ENCODE peak calls at places on chromosomes 1 and 21, in seven cellular contexts. S, P, Z, M, H, C and D are unnamed samples.

GRCh38 chr1:85188530-85188929 is 12.3 kb downstream of the SYDE2 start:
- DNase-seq in S (no peak), P (no peak), Z (peak), M (no peak), H (no peak), C (no peak), D (no peak)

GRCh38 chr1:193553562-193553961 is 367.1 kb upstream of the B3GALT2 start:
- DNase-seq in S (no peak), P (no peak), Z (no peak), M (no peak), H (no peak), C (no peak), D (no peak)

GRCh38 chr1:82227696-82228095 is 427.0 kb downstream of the ADGRL2 start:
- DNase-seq in S (no peak), P (peak), Z (peak), M (peak), H (peak), C (no peak), D (no peak)

GRCh38 chr1:156912861-156913808 is 7.3 kb upstream of the LRRC71 start:
- DNase-seq in S (no peak), P (no peak), Z (no peak), M (no peak), H (no peak), C (no peak), D (no peak)

GRCh38 chr21:41953249-41953830 is 478 bp downstream of the C2CD2 start:
- DNase-seq in S (peak), P (no peak), Z (no peak), M (peak), H (no peak), C (no peak), D (no peak)

GRCh38 chr1:4602536-4603316 is 51.7 kb upstream of the AJAP1 start:
- DNase-seq in S (no peak), P (no peak), Z (no peak), M (no peak), H (no peak), C (no peak), D (no peak)

GRCh38 chr21:45224189-45224938 is 63.3 kb downstream of the POFUT2 start:
- DNase-seq in S (no peak), P (no peak), Z (no peak), M (no peak), H (no peak), C (no peak), D (no peak)

GRCh38 chr1:87202922-87203655 is 125.6 kb upstream of the LMO4 start:
- DNase-seq in S (no peak), P (no peak), Z (no peak), M (no peak), H (no peak), C (no peak), D (no peak)

GRCh38 chr1:66443793-66444192 is 90.2 kb upstream of the SGIP1 start:
- DNase-seq in S (no peak), P (peak), Z (no peak), M (no peak), H (no peak), C (no peak), D (no peak)

GRCh38 chr1:5810131-5810530 is 182.1 kb downstream of the NPHP4 start:
- DNase-seq in S (no peak), P (no peak), Z (no peak), M (no peak), H (no peak), C (no peak), D (no peak)

GRCh38 chr1:98669355-98670296 is 8.1 kb downstream of the SNX7 start:
- DNase-seq in S (no peak), P (no peak), Z (no peak), M (no peak), H (no peak), C (no peak), D (no peak)

GRCh38 chr21:44331650-44332306 is 7.4 kb downstream of the CFAP410 start:
- DNase-seq in S (peak), P (peak), Z (no peak), M (no peak), H (no peak), C (no peak), D (no peak)

GRCh38 chr1:205595861-205596260 is 36.0 kb downstream of the ELK4 start:
- DNase-seq in S (no peak), P (no peak), Z (peak), M (peak), H (no peak), C (no peak), D (no peak)

GRCh38 chr1:24898909-24899439 is 31.1 kb downstream of the RUNX3 start:
- DNase-seq in S (no peak), P (no peak), Z (no peak), M (no peak), H (no peak), C (peak), D (no peak)

GRCh38 chr1:232968396-232968795 is 18.0 kb downstream of the NTPCR start:
- DNase-seq in S (peak), P (no peak), Z (no peak), M (no peak), H (no peak), C (no peak), D (no peak)

GRCh38 chr1:192802406-192802805 is 6.4 kb upstream of the RGS2 start:
- DNase-seq in S (no peak), P (no peak), Z (peak), M (peak), H (no peak), C (no peak), D (no peak)

GRCh38 chr1:186404454-186405051 is 28.9 kb downstream of the ODR4 start:
- DNase-seq in S (no peak), P (peak), Z (peak), M (peak), H (no peak), C (no peak), D (no peak)

GRCh38 chr1:49293016-49293415 is 516.3 kb upstream of the BEND5 start:
- DNase-seq in S (no peak), P (no peak), Z (no peak), M (no peak), H (no peak), C (no peak), D (no peak)

GRCh38 chr21:35686156-35686555 is 374.2 kb downstream of the SETD4 start:
- DNase-seq in S (no peak), P (no peak), Z (no peak), M (no peak), H (no peak), C (no peak), D (no peak)

GRCh38 chr1:32684167-32684811 is 18.3 kb downstream of the SYNC start:
- DNase-seq in S (no peak), P (peak), Z (no peak), M (peak), H (peak), C (no peak), D (no peak)
- TF ChIP-seq CTCF in S (no peak), P (no peak), Z (no peak), M (no peak), H (no peak), C (no peak), D (no peak)

GRCh38 chr1:196598902-196599301 is 9.3 kb downstream of the KCNT2 start:
- DNase-seq in S (peak), P (no peak), Z (no peak), M (no peak), H (no peak), C (no peak), D (no peak)
- TF ChIP-seq CTCF in S (no peak), P (no peak), Z (no peak), M (no peak), H (no peak), C (no peak), D (no peak)

DNA sequence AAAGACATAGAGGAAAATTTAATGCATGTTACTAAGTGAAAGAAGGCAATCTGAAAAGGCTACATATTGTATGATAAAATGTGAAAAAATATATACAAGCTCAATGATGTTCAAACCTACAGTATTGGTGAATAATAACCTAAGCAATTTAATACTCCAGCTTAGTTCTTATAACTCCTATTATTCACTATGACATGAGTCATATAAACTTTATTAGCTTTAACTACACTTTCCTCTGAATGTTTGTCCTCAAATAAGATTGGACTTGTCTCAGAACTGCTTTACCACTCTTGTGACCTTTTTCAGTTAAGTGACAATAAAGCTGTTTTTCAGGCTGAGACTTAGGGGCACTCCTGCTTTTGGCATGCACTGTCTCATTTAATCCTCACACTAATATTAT is 50.9 kb downstream of the CNST start:
- DNase-seq in S (no peak), P (no peak), Z (peak), M (no peak), H (no peak), C (no peak), D (no peak)
- TF ChIP-seq CTCF in S (no peak), P (no peak), Z (no peak), M (no peak), H (no peak), C (no peak), D (no peak)

GRCh38 chr1:184237588-184237987 is 149.2 kb upstream of the C1orf21 start:
- DNase-seq in S (no peak), P (no peak), Z (no peak), M (no peak), H (no peak), C (no peak), D (no peak)

GRCh38 chr1:184241446-184241845 is 145.4 kb upstream of the C1orf21 start:
- DNase-seq in S (no peak), P (no peak), Z (no peak), M (no peak), H (no peak), C (no peak), D (no peak)

GRCh38 chr1:184244962-184245361 is 141.9 kb upstream of the C1orf21 start:
- DNase-seq in S (no peak), P (no peak), Z (no peak), M (no peak), H (no peak), C (no peak), D (no peak)

GRCh38 chr1:184242507-184242943 is 144.3 kb upstream of the C1orf21 start:
- DNase-seq in S (peak), P (peak), Z (peak), M (no peak), H (no peak), C (no peak), D (no peak)
- TF ChIP-seq CTCF in S (no peak), P (no peak), Z (peak), M (peak), H (no peak), C (no peak), D (no peak)

DNA sequence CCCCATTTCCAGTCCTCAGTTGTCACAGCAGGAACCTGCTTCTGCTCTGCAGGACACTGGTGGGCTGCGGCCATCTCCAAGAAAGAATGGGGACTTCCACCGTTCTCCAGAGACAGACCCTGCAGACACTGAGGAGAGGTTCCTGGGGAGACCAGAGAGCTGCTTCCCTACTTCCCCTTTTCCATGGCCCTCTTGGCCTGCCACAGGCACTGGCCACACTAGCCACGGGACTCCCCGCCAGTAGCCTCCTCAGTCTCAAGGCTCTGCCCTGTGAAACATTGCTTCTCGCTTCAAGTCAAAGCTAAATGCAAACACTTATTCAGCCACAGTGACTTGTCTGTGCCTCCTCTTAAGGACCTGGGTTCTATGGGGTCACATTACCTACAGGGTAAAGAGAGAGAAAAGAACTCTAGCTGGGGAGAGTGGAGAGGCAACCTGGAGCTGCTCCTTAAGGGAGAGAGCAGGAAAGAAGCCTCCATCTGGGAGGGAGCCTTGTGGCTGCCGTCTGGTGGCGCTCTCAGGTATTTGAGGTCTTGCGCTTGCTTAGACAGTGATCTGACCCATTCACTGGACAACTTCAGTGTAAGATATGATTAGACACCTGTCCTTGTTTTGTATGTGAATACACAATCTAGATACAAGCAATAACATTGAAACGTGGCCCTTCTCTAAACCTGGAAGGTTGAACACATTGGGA is 5.4 kb upstream of the SLAMF8 start:
- DNase-seq in S (peak), P (no peak), Z (no peak), M (no peak), H (no peak), C (no peak), D (no peak)
- TF ChIP-seq CTCF in S (peak), P (no peak), Z (no peak), M (no peak), H (no peak), C (no peak), D (no peak)

DNA sequence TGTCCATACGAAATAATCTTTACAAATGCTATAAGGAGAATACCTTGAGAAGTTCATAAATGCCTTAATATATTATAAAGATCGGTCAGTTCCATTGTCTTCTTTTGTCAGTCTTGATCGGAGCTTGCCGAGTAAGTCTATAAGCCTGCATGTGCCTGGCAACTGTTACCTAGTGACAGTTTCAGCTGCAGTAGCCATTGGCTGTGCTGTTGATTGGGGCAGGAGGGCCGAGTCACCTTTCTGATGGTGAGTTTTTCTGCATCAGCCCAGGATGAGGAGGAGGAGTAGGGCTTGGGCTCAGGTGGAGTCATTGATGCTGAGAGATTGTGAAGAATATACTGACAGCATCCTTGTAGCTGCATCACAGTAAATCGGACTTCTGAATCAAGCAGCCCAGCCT is 1.9 kb upstream of the GPR52 start:
- DNase-seq in S (no peak), P (no peak), Z (peak), M (no peak), H (no peak), C (no peak), D (no peak)
- TF ChIP-seq CTCF in S (no peak), P (no peak), Z (no peak), M (no peak), H (no peak), C (no peak), D (no peak)

GRCh38 chr1:230365723-230366307 is 60.3 kb downstream of the PGBD5 start:
- DNase-seq in S (peak), P (no peak), Z (no peak), M (no peak), H (no peak), C (no peak), D (no peak)
- TF ChIP-seq CTCF in S (peak), P (no peak), Z (no peak), M (no peak), H (no peak), C (no peak), D (no peak)

GRCh38 chr1:60037669-60038068 is 35.9 kb downstream of the C1orf87 start:
- DNase-seq in S (no peak), P (no peak), Z (no peak), M (no peak), H (no peak), C (no peak), D (no peak)

GRCh38 chr1:60037061-60037460 is 36.5 kb downstream of the C1orf87 start:
- DNase-seq in S (no peak), P (no peak), Z (no peak), M (no peak), H (no peak), C (no peak), D (no peak)

GRCh38 chr1:60033066-60033465 is 40.5 kb downstream of the C1orf87 start:
- DNase-seq in S (no peak), P (no peak), Z (no peak), M (no peak), H (no peak), C (no peak), D (no peak)

GRCh38 chr1:60034999-60035398 is 38.6 kb downstream of the C1orf87 start:
- DNase-seq in S (no peak), P (no peak), Z (no peak), M (no peak), H (no peak), C (no peak), D (no peak)

GRCh38 chr1:60035925-60036324 is 37.6 kb downstream of the C1orf87 start:
- DNase-seq in S (no peak), P (peak), Z (no peak), M (no peak), H (no peak), C (no peak), D (no peak)
- TF ChIP-seq CTCF in S (no peak), P (no peak), Z (no peak), M (no peak), H (no peak), C (no peak), D (no peak)

DNA sequence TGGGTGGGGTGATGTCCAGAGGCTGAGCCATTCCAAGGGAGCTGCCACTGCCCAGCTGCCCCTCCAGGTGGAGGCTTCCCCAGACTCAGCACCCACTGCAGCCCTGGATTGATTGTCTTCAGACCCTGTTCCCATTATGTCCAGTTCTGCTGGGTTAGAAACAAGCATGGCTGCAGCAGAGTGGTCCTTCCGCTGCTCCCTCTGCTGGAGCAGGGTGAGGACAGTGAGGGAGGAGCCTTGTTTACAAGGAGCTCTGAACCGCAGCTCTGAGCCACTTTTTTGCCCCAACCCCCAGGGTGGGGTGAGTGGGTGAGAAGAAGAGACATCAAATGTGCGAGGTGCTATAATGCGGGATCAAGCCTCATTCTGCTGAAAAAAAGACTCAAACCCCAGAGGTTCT is 2.3 kb downstream of the TNNT2 start:
- DNase-seq in S (peak), P (no peak), Z (no peak), M (no peak), H (no peak), C (no peak), D (no peak)
- TF ChIP-seq CTCF in S (peak), P (peak), Z (peak), M (peak), H (no peak), C (no peak), D (no peak)